ENCODE peak calls at places on chromosomes 5 and 9, in ten cellular contexts. One of them, this sample, is unnamed.

GRCh38 chr9:37678789-37679273 is 28.1 kb downstream of the FRMPD1 start:
- DNase-seq in thyroid gland: no peak
- DNase-seq in endothelial cell: no peak
- DNase-seq in tibial artery: no peak
- DNase-seq in stimulated activated CD4-positive, alpha-beta T cell treated with anti-CD3 and anti-CD28 coated beads, TNF-alpha, amount 100 ng/mL, for 4 hours: no peak
- DNase-seq in GM23248: no peak
- DNase-seq in SJSA1: no peak
- DNase-seq in sciatic nerve: no peak
- DNase-seq in HuH-7.5: no peak
- DNase-seq in effector CD4-positive, alpha-beta T cell: no peak
- DNase-seq in this sample: no peak

GRCh38 chr5:141475625-141476131 is at the start of gene PCDHGC3:
- DNase-seq in thyroid gland: peak
- DNase-seq in endothelial cell: peak
- DNase-seq in tibial artery: peak
- DNase-seq in stimulated activated CD4-positive, alpha-beta T cell treated with anti-CD3 and anti-CD28 coated beads, TNF-alpha, amount 100 ng/mL, for 4 hours: no peak
- DNase-seq in GM23248: peak
- DNase-seq in SJSA1: peak
- DNase-seq in sciatic nerve: peak
- DNase-seq in HuH-7.5: peak
- DNase-seq in effector CD4-positive, alpha-beta T cell: no peak
- DNase-seq in this sample: peak

GRCh38 chr5:177494356-177495195 is 2.8 kb downstream of the PDLIM7 start:
- DNase-seq in thyroid gland: peak
- DNase-seq in endothelial cell: no peak
- DNase-seq in tibial artery: peak
- DNase-seq in stimulated activated CD4-positive, alpha-beta T cell treated with anti-CD3 and anti-CD28 coated beads, TNF-alpha, amount 100 ng/mL, for 4 hours: no peak
- DNase-seq in GM23248: peak
- DNase-seq in SJSA1: peak
- DNase-seq in sciatic nerve: peak
- DNase-seq in HuH-7.5: no peak
- DNase-seq in effector CD4-positive, alpha-beta T cell: no peak
- DNase-seq in this sample: peak

GRCh38 chr5:87329114-87329513 is 61.4 kb downstream of the RASA1 start:
- DNase-seq in thyroid gland: no peak
- DNase-seq in endothelial cell: no peak
- DNase-seq in tibial artery: no peak
- DNase-seq in stimulated activated CD4-positive, alpha-beta T cell treated with anti-CD3 and anti-CD28 coated beads, TNF-alpha, amount 100 ng/mL, for 4 hours: no peak
- DNase-seq in GM23248: no peak
- DNase-seq in SJSA1: no peak
- DNase-seq in sciatic nerve: no peak
- DNase-seq in HuH-7.5: no peak
- DNase-seq in effector CD4-positive, alpha-beta T cell: no peak
- DNase-seq in this sample: no peak

GRCh38 chr5:82640901-82641300 is 362.7 kb upstream of the RPS23 start:
- DNase-seq in thyroid gland: no peak
- DNase-seq in endothelial cell: no peak
- DNase-seq in tibial artery: no peak
- DNase-seq in stimulated activated CD4-positive, alpha-beta T cell treated with anti-CD3 and anti-CD28 coated beads, TNF-alpha, amount 100 ng/mL, for 4 hours: no peak
- DNase-seq in GM23248: peak
- DNase-seq in SJSA1: no peak
- DNase-seq in sciatic nerve: no peak
- DNase-seq in HuH-7.5: no peak
- DNase-seq in effector CD4-positive, alpha-beta T cell: no peak
- DNase-seq in this sample: peak

GRCh38 chr9:115891929-115892328 is 261.7 kb upstream of the PAPPA start:
- DNase-seq in thyroid gland: no peak
- DNase-seq in endothelial cell: no peak
- DNase-seq in tibial artery: no peak
- DNase-seq in stimulated activated CD4-positive, alpha-beta T cell treated with anti-CD3 and anti-CD28 coated beads, TNF-alpha, amount 100 ng/mL, for 4 hours: no peak
- DNase-seq in GM23248: peak
- DNase-seq in SJSA1: no peak
- DNase-seq in sciatic nerve: no peak
- DNase-seq in HuH-7.5: no peak
- DNase-seq in effector CD4-positive, alpha-beta T cell: no peak
- DNase-seq in this sample: no peak

GRCh38 chr9:12775373-12775962 is 648 bp downstream of the LURAP1L start:
- DNase-seq in thyroid gland: no peak
- DNase-seq in endothelial cell: peak
- DNase-seq in tibial artery: no peak
- DNase-seq in stimulated activated CD4-positive, alpha-beta T cell treated with anti-CD3 and anti-CD28 coated beads, TNF-alpha, amount 100 ng/mL, for 4 hours: no peak
- DNase-seq in GM23248: peak
- DNase-seq in SJSA1: peak
- DNase-seq in sciatic nerve: peak
- DNase-seq in HuH-7.5: no peak
- DNase-seq in effector CD4-positive, alpha-beta T cell: no peak
- DNase-seq in this sample: peak

GRCh38 chr5:78526049-78526525 is 122.5 kb downstream of the LHFPL2 start:
- DNase-seq in thyroid gland: no peak
- DNase-seq in endothelial cell: no peak
- DNase-seq in tibial artery: no peak
- DNase-seq in stimulated activated CD4-positive, alpha-beta T cell treated with anti-CD3 and anti-CD28 coated beads, TNF-alpha, amount 100 ng/mL, for 4 hours: no peak
- DNase-seq in GM23248: peak
- DNase-seq in SJSA1: no peak
- DNase-seq in sciatic nerve: no peak
- DNase-seq in HuH-7.5: no peak
- DNase-seq in effector CD4-positive, alpha-beta T cell: no peak
- DNase-seq in this sample: no peak

GRCh38 chr5:167587768-167588167 is 703.7 kb upstream of the WWC1 start:
- DNase-seq in thyroid gland: peak
- DNase-seq in endothelial cell: peak
- DNase-seq in tibial artery: no peak
- DNase-seq in stimulated activated CD4-positive, alpha-beta T cell treated with anti-CD3 and anti-CD28 coated beads, TNF-alpha, amount 100 ng/mL, for 4 hours: no peak
- DNase-seq in GM23248: peak
- DNase-seq in SJSA1: peak
- DNase-seq in sciatic nerve: no peak
- DNase-seq in HuH-7.5: peak
- DNase-seq in effector CD4-positive, alpha-beta T cell: no peak
- DNase-seq in this sample: peak

GRCh38 chr5:157543825-157544622 is 31.6 kb downstream of the ADAM19 start:
- DNase-seq in thyroid gland: peak
- DNase-seq in endothelial cell: no peak
- DNase-seq in tibial artery: peak
- DNase-seq in stimulated activated CD4-positive, alpha-beta T cell treated with anti-CD3 and anti-CD28 coated beads, TNF-alpha, amount 100 ng/mL, for 4 hours: no peak
- DNase-seq in GM23248: peak
- DNase-seq in SJSA1: no peak
- DNase-seq in sciatic nerve: no peak
- DNase-seq in HuH-7.5: no peak
- DNase-seq in effector CD4-positive, alpha-beta T cell: no peak
- DNase-seq in this sample: no peak

GRCh38 chr5:128773378-128773777 is 191.9 kb upstream of the SLC27A6 start:
- DNase-seq in thyroid gland: no peak
- DNase-seq in endothelial cell: no peak
- DNase-seq in tibial artery: no peak
- DNase-seq in stimulated activated CD4-positive, alpha-beta T cell treated with anti-CD3 and anti-CD28 coated beads, TNF-alpha, amount 100 ng/mL, for 4 hours: no peak
- DNase-seq in GM23248: no peak
- DNase-seq in SJSA1: no peak
- DNase-seq in sciatic nerve: no peak
- DNase-seq in HuH-7.5: no peak
- DNase-seq in effector CD4-positive, alpha-beta T cell: no peak
- DNase-seq in this sample: no peak

GRCh38 chr5:115377468-115378217 is 81.2 kb upstream of the CCDC112 start:
- DNase-seq in thyroid gland: no peak
- DNase-seq in endothelial cell: no peak
- DNase-seq in tibial artery: no peak
- DNase-seq in stimulated activated CD4-positive, alpha-beta T cell treated with anti-CD3 and anti-CD28 coated beads, TNF-alpha, amount 100 ng/mL, for 4 hours: no peak
- DNase-seq in GM23248: peak
- DNase-seq in SJSA1: peak
- DNase-seq in sciatic nerve: no peak
- DNase-seq in HuH-7.5: no peak
- DNase-seq in effector CD4-positive, alpha-beta T cell: no peak
- DNase-seq in this sample: peak